ENCODE peak calls at places on chromosome 19, in eight cellular contexts. One of them, this sample, is unnamed.

GRCh38 chr19:14544977-14545715 is 15.8 kb downstream of the TECR start:
- DNase-seq in tibial nerve: no peak
- DNase-seq in HCT116: no peak
- DNase-seq in ovary: no peak
- DNase-seq in heart left ventricle: peak; percentile 56
- DNase-seq in A549: no peak
- DNase-seq in breast epithelium: no peak
- DNase-seq in upper lobe of left lung: peak; percentile 54
- DNase-seq in this sample: no peak

GRCh38 chr19:35309481-35310279 is 17.7 kb downstream of the MAG start:
- DNase-seq in tibial nerve: no peak
- DNase-seq in HCT116: no peak
- DNase-seq in ovary: peak; percentile 91
- DNase-seq in heart left ventricle: peak; percentile 50
- DNase-seq in A549: no peak
- DNase-seq in breast epithelium: peak; percentile 53
- DNase-seq in upper lobe of left lung: peak; percentile 79
- DNase-seq in this sample: no peak

GRCh38 chr19:5171711-5172110 is 168.9 kb downstream of the PTPRS start:
- DNase-seq in tibial nerve: no peak
- DNase-seq in HCT116: peak; percentile 72
- DNase-seq in ovary: no peak
- DNase-seq in heart left ventricle: no peak
- DNase-seq in A549: peak; percentile 81
- DNase-seq in breast epithelium: no peak
- DNase-seq in upper lobe of left lung: no peak
- DNase-seq in this sample: no peak

GRCh38 chr19:10173527-10173926 is 21.2 kb downstream of the DNMT1 start:
- DNase-seq in tibial nerve: no peak
- DNase-seq in HCT116: no peak
- DNase-seq in ovary: no peak
- DNase-seq in heart left ventricle: no peak
- DNase-seq in A549: peak; percentile 37
- DNase-seq in breast epithelium: no peak
- DNase-seq in upper lobe of left lung: no peak
- DNase-seq in this sample: no peak

GRCh38 chr19:43524922-43525835 is 1.8 kb downstream of the ETHE1 start:
- DNase-seq in tibial nerve: peak; percentile 58
- DNase-seq in HCT116: peak; percentile 57
- DNase-seq in ovary: peak; percentile 41
- DNase-seq in heart left ventricle: no peak
- DNase-seq in A549: peak; percentile 85
- DNase-seq in breast epithelium: peak; percentile 78
- DNase-seq in upper lobe of left lung: no peak
- DNase-seq in this sample: peak; percentile 89

GRCh38 chr19:797528-798414 is 519 bp downstream of the PTBP1 start:
- DNase-seq in tibial nerve: peak; percentile 69
- DNase-seq in HCT116: peak; percentile 59
- DNase-seq in ovary: peak; percentile 91
- DNase-seq in heart left ventricle: peak; percentile 93
- DNase-seq in A549: peak; percentile 91
- DNase-seq in breast epithelium: peak; percentile 85
- DNase-seq in upper lobe of left lung: peak; percentile 98
- DNase-seq in this sample: peak; percentile 95

GRCh38 chr19:15259900-15260299 is 27.7 kb upstream of the EPHX3 start:
- DNase-seq in tibial nerve: no peak
- DNase-seq in HCT116: no peak
- DNase-seq in ovary: no peak
- DNase-seq in heart left ventricle: no peak
- DNase-seq in A549: no peak
- DNase-seq in breast epithelium: no peak
- DNase-seq in upper lobe of left lung: no peak
- DNase-seq in this sample: no peak

GRCh38 chr19:1064661-1065605 is 2.0 kb upstream of the ARHGAP45 start:
- DNase-seq in tibial nerve: peak; percentile 53
- DNase-seq in HCT116: peak; percentile 56
- DNase-seq in ovary: no peak
- DNase-seq in heart left ventricle: no peak
- DNase-seq in A549: peak; percentile 77
- DNase-seq in breast epithelium: no peak
- DNase-seq in upper lobe of left lung: peak; percentile 96
- DNase-seq in this sample: peak; percentile 68

GRCh38 chr19:55678121-55678671 is 3.2 kb downstream of the EPN1 start:
- DNase-seq in tibial nerve: peak; percentile 16
- DNase-seq in HCT116: no peak
- DNase-seq in ovary: no peak
- DNase-seq in heart left ventricle: no peak
- DNase-seq in A549: no peak
- DNase-seq in breast epithelium: peak; percentile 22
- DNase-seq in upper lobe of left lung: peak; percentile 78
- DNase-seq in this sample: peak; percentile 92

GRCh38 chr19:30402790-30403189 is 30.6 kb downstream of the ZNF536 start:
- DNase-seq in tibial nerve: no peak
- DNase-seq in HCT116: no peak
- DNase-seq in ovary: no peak
- DNase-seq in heart left ventricle: no peak
- DNase-seq in A549: no peak
- DNase-seq in breast epithelium: no peak
- DNase-seq in upper lobe of left lung: no peak
- DNase-seq in this sample: no peak

GRCh38 chr19:30864460-30865215 is 484.6 kb downstream of the TSHZ3 start:
- DNase-seq in tibial nerve: no peak
- DNase-seq in HCT116: no peak
- DNase-seq in ovary: no peak
- DNase-seq in heart left ventricle: no peak
- DNase-seq in A549: no peak
- DNase-seq in breast epithelium: peak; percentile 20
- DNase-seq in upper lobe of left lung: no peak
- DNase-seq in this sample: no peak

GRCh38 chr19:50537769-50538230 is 24.1 kb upstream of the ASPDH start:
- DNase-seq in tibial nerve: peak; percentile 44
- DNase-seq in HCT116: peak; percentile 79
- DNase-seq in ovary: peak; percentile 37
- DNase-seq in heart left ventricle: peak; percentile 52
- DNase-seq in A549: peak; percentile 95
- DNase-seq in breast epithelium: no peak
- DNase-seq in upper lobe of left lung: peak; percentile 90
- DNase-seq in this sample: peak; percentile 83

GRCh38 chr19:38021356-38021755 is 114.3 kb downstream of the SIPA1L3 start:
- DNase-seq in tibial nerve: no peak
- DNase-seq in HCT116: no peak
- DNase-seq in ovary: no peak
- DNase-seq in heart left ventricle: no peak
- DNase-seq in A549: no peak
- DNase-seq in breast epithelium: no peak
- DNase-seq in upper lobe of left lung: no peak
- DNase-seq in this sample: no peak

GRCh38 chr19:1146418-1146711 is 27.7 kb downstream of the SBNO2 start:
- DNase-seq in tibial nerve: no peak
- DNase-seq in HCT116: no peak
- DNase-seq in ovary: no peak
- DNase-seq in heart left ventricle: no peak
- DNase-seq in A549: no peak
- DNase-seq in breast epithelium: no peak
- DNase-seq in upper lobe of left lung: peak; percentile 70
- DNase-seq in this sample: no peak

GRCh38 chr19:48499352-48500090 is 12.1 kb downstream of the LMTK3 start:
- DNase-seq in tibial nerve: no peak
- DNase-seq in HCT116: no peak
- DNase-seq in ovary: no peak
- DNase-seq in heart left ventricle: no peak
- DNase-seq in A549: no peak
- DNase-seq in breast epithelium: no peak
- DNase-seq in upper lobe of left lung: peak; percentile 80
- DNase-seq in this sample: no peak

GRCh38 chr19:50371914-50372475 is 4.3 kb upstream of the NR1H2 start:
- DNase-seq in tibial nerve: no peak
- DNase-seq in HCT116: no peak
- DNase-seq in ovary: no peak
- DNase-seq in heart left ventricle: no peak
- DNase-seq in A549: no peak
- DNase-seq in breast epithelium: no peak
- DNase-seq in upper lobe of left lung: no peak
- DNase-seq in this sample: no peak

GRCh38 chr19:17455711-17456123 is 5.0 kb downstream of the NXNL1 start:
- DNase-seq in tibial nerve: no peak
- DNase-seq in HCT116: no peak
- DNase-seq in ovary: no peak
- DNase-seq in heart left ventricle: no peak
- DNase-seq in A549: no peak
- DNase-seq in breast epithelium: no peak
- DNase-seq in upper lobe of left lung: peak; percentile 84
- DNase-seq in this sample: no peak

GRCh38 chr19:44924243-44924725 is 9.9 kb downstream of the APOC1 start:
- DNase-seq in tibial nerve: no peak
- DNase-seq in HCT116: no peak
- DNase-seq in ovary: no peak
- DNase-seq in heart left ventricle: no peak
- DNase-seq in A549: peak; percentile 38
- DNase-seq in breast epithelium: no peak
- DNase-seq in upper lobe of left lung: no peak
- DNase-seq in this sample: no peak
- TF ChIP-seq POLR2A in tibial nerve: no peak
- TF ChIP-seq POLR2A in HCT116: no peak
- TF ChIP-seq POLR2A in ovary: no peak
- TF ChIP-seq POLR2A in heart left ventricle: no peak
- TF ChIP-seq POLR2A in A549: no peak
- TF ChIP-seq POLR2A in breast epithelium: no peak
- TF ChIP-seq POLR2A in upper lobe of left lung: no peak
- TF ChIP-seq POLR2A in this sample: no peak

GRCh38 chr19:7636317-7636690 is 606 bp upstream of the STXBP2 start:
- DNase-seq in tibial nerve: no peak
- DNase-seq in HCT116: no peak
- DNase-seq in ovary: no peak
- DNase-seq in heart left ventricle: no peak
- DNase-seq in A549: no peak
- DNase-seq in breast epithelium: no peak
- DNase-seq in upper lobe of left lung: no peak
- DNase-seq in this sample: no peak
- H3K4me3 ChIP-seq in tibial nerve: peak overlapping the region; percentile 57
- H3K4me3 ChIP-seq in HCT116: no peak overlapping the region
- H3K4me3 ChIP-seq in ovary: no peak overlapping the region
- H3K4me3 ChIP-seq in heart left ventricle: no peak overlapping the region
- H3K4me3 ChIP-seq in A549: peak overlapping the region; percentile 64
- H3K4me3 ChIP-seq in breast epithelium: peak overlapping the region; percentile 46
- H3K4me3 ChIP-seq in upper lobe of left lung: peak overlapping the region; percentile 90
- H3K4me3 ChIP-seq in this sample: peak overlapping the region; percentile 74

GRCh38 chr19:12669272-12670158 is 2.9 kb downstream of the WDR83 start:
- DNase-seq in tibial nerve: peak; percentile 78
- DNase-seq in HCT116: peak; percentile 82
- DNase-seq in ovary: peak; percentile 83
- DNase-seq in heart left ventricle: peak; percentile 83
- DNase-seq in A549: peak; percentile 89
- DNase-seq in breast epithelium: peak; percentile 73
- DNase-seq in upper lobe of left lung: peak; percentile 85
- DNase-seq in this sample: peak; percentile 89
- TF ChIP-seq POLR2A in tibial nerve: peak; percentile 50
- TF ChIP-seq POLR2A in HCT116: peak; percentile 51
- TF ChIP-seq POLR2A in ovary: peak; percentile 39
- TF ChIP-seq POLR2A in heart left ventricle: peak; percentile 9
- TF ChIP-seq POLR2A in A549: peak; percentile 55
- TF ChIP-seq POLR2A in breast epithelium: peak; percentile 37
- TF ChIP-seq POLR2A in upper lobe of left lung: no peak
- TF ChIP-seq POLR2A in this sample: peak; percentile 29

GRCh38 chr19:54541712-54542111 is 31.9 kb upstream of the LILRA2 start:
- DNase-seq in tibial nerve: no peak
- DNase-seq in HCT116: no peak
- DNase-seq in ovary: no peak
- DNase-seq in heart left ventricle: no peak
- DNase-seq in A549: no peak
- DNase-seq in breast epithelium: no peak
- DNase-seq in upper lobe of left lung: no peak
- DNase-seq in this sample: no peak
- H3K4me3 ChIP-seq in tibial nerve: no peak overlapping the region
- H3K4me3 ChIP-seq in HCT116: no peak overlapping the region
- H3K4me3 ChIP-seq in ovary: no peak overlapping the region
- H3K4me3 ChIP-seq in heart left ventricle: no peak overlapping the region
- H3K4me3 ChIP-seq in A549: no peak overlapping the region
- H3K4me3 ChIP-seq in breast epithelium: no peak overlapping the region
- H3K4me3 ChIP-seq in upper lobe of left lung: no peak overlapping the region
- H3K4me3 ChIP-seq in this sample: no peak overlapping the region